ENCODE peak calls at places on chromosomes 11 and 22, in nine cellular contexts. One of them, this sample, is unnamed.

GRCh38 chr11:75760710-75761493 is 7.7 kb upstream of the DGAT2 start:
- DNase-seq in CD8-positive, alpha-beta memory T cell: no peak
- DNase-seq in AG04450: no peak
- DNase-seq in GM18507: no peak
- DNase-seq in T follicular helper cell: no peak
- DNase-seq in GM03348: peak; percentile 60
- DNase-seq in MM.1S: no peak
- DNase-seq in nephron progenitor cell: no peak
- DNase-seq in pancreas: no peak
- DNase-seq in this sample: no peak

GRCh38 chr11:14054708-14055107 is 92.2 kb downstream of the SPON1 start:
- DNase-seq in GM03348: peak; percentile 65
- DNase-seq in CD8-positive, alpha-beta memory T cell: no peak
- DNase-seq in AG04450: no peak
- DNase-seq in pancreas: no peak
- DNase-seq in MM.1S: no peak
- DNase-seq in nephron progenitor cell: no peak
- DNase-seq in T follicular helper cell: no peak
- DNase-seq in GM18507: no peak
- DNase-seq in this sample: no peak

GRCh38 chr11:58742140-58742539 is 10.4 kb upstream of the GLYAT start:
- DNase-seq in CD8-positive, alpha-beta memory T cell: no peak
- DNase-seq in GM18507: no peak
- DNase-seq in nephron progenitor cell: no peak
- DNase-seq in T follicular helper cell: no peak
- DNase-seq in MM.1S: peak; percentile 74
- DNase-seq in GM03348: no peak
- DNase-seq in AG04450: no peak
- DNase-seq in pancreas: no peak
- DNase-seq in this sample: no peak

GRCh38 chr11:87028688-87029087 is 9.0 kb upstream of the TMEM135 start:
- DNase-seq in GM03348: no peak
- DNase-seq in nephron progenitor cell: no peak
- DNase-seq in MM.1S: no peak
- DNase-seq in GM18507: no peak
- DNase-seq in AG04450: no peak
- DNase-seq in CD8-positive, alpha-beta memory T cell: no peak
- DNase-seq in T follicular helper cell: no peak
- DNase-seq in pancreas: no peak
- DNase-seq in this sample: no peak

GRCh38 chr11:114893329-114893728 is 215.0 kb downstream of the NXPE2 start:
- DNase-seq in pancreas: no peak
- DNase-seq in GM03348: no peak
- DNase-seq in T follicular helper cell: no peak
- DNase-seq in nephron progenitor cell: no peak
- DNase-seq in GM18507: no peak
- DNase-seq in AG04450: no peak
- DNase-seq in CD8-positive, alpha-beta memory T cell: no peak
- DNase-seq in MM.1S: no peak
- DNase-seq in this sample: no peak

GRCh38 chr11:96235725-96236124 is 107.3 kb downstream of the MAML2 start:
- DNase-seq in pancreas: no peak
- DNase-seq in nephron progenitor cell: no peak
- DNase-seq in CD8-positive, alpha-beta memory T cell: no peak
- DNase-seq in MM.1S: no peak
- DNase-seq in T follicular helper cell: no peak
- DNase-seq in GM18507: no peak
- DNase-seq in AG04450: no peak
- DNase-seq in GM03348: no peak
- DNase-seq in this sample: no peak

GRCh38 chr11:64186205-64187165 is 514 bp downstream of the STIP1 start:
- DNase-seq in pancreas: peak; percentile 49
- DNase-seq in AG04450: no peak
- DNase-seq in MM.1S: peak; percentile 27
- DNase-seq in GM18507: no peak
- DNase-seq in nephron progenitor cell: no peak
- DNase-seq in T follicular helper cell: no peak
- DNase-seq in GM03348: peak; percentile 37
- DNase-seq in CD8-positive, alpha-beta memory T cell: peak; percentile 26
- DNase-seq in this sample: no peak

GRCh38 chr22:32650553-32651345 is 150.8 kb upstream of the TIMP3 start:
- DNase-seq in T follicular helper cell: no peak
- DNase-seq in MM.1S: no peak
- DNase-seq in GM18507: no peak
- DNase-seq in GM03348: peak; percentile 45
- DNase-seq in pancreas: no peak
- DNase-seq in AG04450: no peak
- DNase-seq in nephron progenitor cell: no peak
- DNase-seq in CD8-positive, alpha-beta memory T cell: no peak
- DNase-seq in this sample: no peak

GRCh38 chr22:17866127-17866526 is 91.9 kb upstream of the BID start:
- DNase-seq in CD8-positive, alpha-beta memory T cell: no peak
- DNase-seq in MM.1S: no peak
- DNase-seq in T follicular helper cell: no peak
- DNase-seq in GM03348: no peak
- DNase-seq in GM18507: no peak
- DNase-seq in pancreas: no peak
- DNase-seq in AG04450: no peak
- DNase-seq in nephron progenitor cell: no peak
- DNase-seq in this sample: no peak

GRCh38 chr11:120709808-120710207 is 198.3 kb downstream of the GRIK4 start:
- DNase-seq in nephron progenitor cell: no peak
- DNase-seq in T follicular helper cell: no peak
- DNase-seq in pancreas: no peak
- DNase-seq in CD8-positive, alpha-beta memory T cell: no peak
- DNase-seq in GM18507: peak; percentile 54
- DNase-seq in AG04450: no peak
- DNase-seq in GM03348: no peak
- DNase-seq in MM.1S: no peak
- DNase-seq in this sample: no peak

GRCh38 chr11:102575016-102575415 is 44.5 kb upstream of the MMP7 start:
- DNase-seq in CD8-positive, alpha-beta memory T cell: no peak
- DNase-seq in pancreas: no peak
- DNase-seq in GM18507: no peak
- DNase-seq in T follicular helper cell: no peak
- DNase-seq in GM03348: no peak
- DNase-seq in AG04450: no peak
- DNase-seq in MM.1S: no peak
- DNase-seq in nephron progenitor cell: no peak
- DNase-seq in this sample: no peak

GRCh38 chr22:32926600-32926999 is 125.1 kb downstream of the TIMP3 start:
- DNase-seq in nephron progenitor cell: peak; percentile 29
- DNase-seq in AG04450: peak; percentile 6
- DNase-seq in GM18507: no peak
- DNase-seq in T follicular helper cell: no peak
- DNase-seq in pancreas: no peak
- DNase-seq in MM.1S: peak; percentile 45
- DNase-seq in GM03348: peak; percentile 64
- DNase-seq in CD8-positive, alpha-beta memory T cell: no peak
- DNase-seq in this sample: no peak

GRCh38 chr22:21758465-21758864 is 22.9 kb upstream of the YPEL1 start:
- DNase-seq in GM18507: no peak
- DNase-seq in T follicular helper cell: no peak
- DNase-seq in AG04450: no peak
- DNase-seq in CD8-positive, alpha-beta memory T cell: no peak
- DNase-seq in MM.1S: no peak
- DNase-seq in GM03348: no peak
- DNase-seq in pancreas: no peak
- DNase-seq in nephron progenitor cell: no peak
- DNase-seq in this sample: no peak

GRCh38 chr11:44261800-44262591 is 47.9 kb downstream of the ALX4 start:
- DNase-seq in nephron progenitor cell: no peak
- DNase-seq in pancreas: no peak
- DNase-seq in CD8-positive, alpha-beta memory T cell: no peak
- DNase-seq in MM.1S: no peak
- DNase-seq in GM18507: no peak
- DNase-seq in GM03348: no peak
- DNase-seq in AG04450: no peak
- DNase-seq in T follicular helper cell: no peak
- DNase-seq in this sample: no peak

GRCh38 chr11:86106916-86107315 is 38.0 kb upstream of the PICALM start:
- DNase-seq in T follicular helper cell: no peak
- DNase-seq in GM18507: no peak
- DNase-seq in AG04450: no peak
- DNase-seq in nephron progenitor cell: no peak
- DNase-seq in GM03348: peak; percentile 25
- DNase-seq in pancreas: no peak
- DNase-seq in CD8-positive, alpha-beta memory T cell: no peak
- DNase-seq in MM.1S: no peak
- DNase-seq in this sample: no peak

GRCh38 chr11:35173011-35173511 is 34.1 kb downstream of the CD44 start:
- DNase-seq in CD8-positive, alpha-beta memory T cell: no peak
- DNase-seq in GM03348: no peak
- DNase-seq in MM.1S: peak; percentile 79
- DNase-seq in pancreas: peak; percentile 38
- DNase-seq in nephron progenitor cell: no peak
- DNase-seq in GM18507: no peak
- DNase-seq in AG04450: no peak
- DNase-seq in T follicular helper cell: no peak
- DNase-seq in this sample: no peak

GRCh38 chr11:134021326-134021725 is 47.5 kb upstream of the JAM3 start:
- DNase-seq in AG04450: no peak
- DNase-seq in CD8-positive, alpha-beta memory T cell: no peak
- DNase-seq in T follicular helper cell: no peak
- DNase-seq in GM18507: no peak
- DNase-seq in GM03348: no peak
- DNase-seq in nephron progenitor cell: no peak
- DNase-seq in pancreas: no peak
- DNase-seq in MM.1S: no peak
- DNase-seq in this sample: no peak

GRCh38 chr11:126917531-126918204 is 82.9 kb downstream of the KIRREL3 start:
- DNase-seq in GM18507: peak; percentile 2
- DNase-seq in T follicular helper cell: no peak
- DNase-seq in AG04450: peak; percentile 94
- DNase-seq in GM03348: peak; percentile 87
- DNase-seq in nephron progenitor cell: no peak
- DNase-seq in CD8-positive, alpha-beta memory T cell: no peak
- DNase-seq in MM.1S: no peak
- DNase-seq in pancreas: no peak
- DNase-seq in this sample: no peak

GRCh38 chr11:82792822-82793569 is 59.3 kb upstream of the FAM181B start:
- DNase-seq in AG04450: no peak
- DNase-seq in pancreas: no peak
- DNase-seq in MM.1S: no peak
- DNase-seq in GM03348: no peak
- DNase-seq in nephron progenitor cell: no peak
- DNase-seq in CD8-positive, alpha-beta memory T cell: no peak
- DNase-seq in T follicular helper cell: no peak
- DNase-seq in GM18507: no peak
- DNase-seq in this sample: no peak

GRCh38 chr22:37996515-37997246 is 12.3 kb upstream of the SOX10 start:
- DNase-seq in GM18507: no peak
- DNase-seq in nephron progenitor cell: no peak
- DNase-seq in T follicular helper cell: no peak
- DNase-seq in CD8-positive, alpha-beta memory T cell: no peak
- DNase-seq in GM03348: no peak
- DNase-seq in MM.1S: no peak
- DNase-seq in AG04450: no peak
- DNase-seq in pancreas: no peak
- DNase-seq in this sample: no peak